ENCODE peak calls at places on chromosome X, in four cellular contexts. C, Y, Q and P are unnamed samples. For H3K36me3, the result is how much of the 10 kb centered on the place peaks cover.

GRCh38 chrX:10677490-10677889 is 57.1 kb upstream of the MID1 start:
- DNase-seq in C (no peak), Y (no peak), Q (no peak), P (no peak)

GRCh38 chrX:138745215-138745614 is 33.7 kb upstream of the FGF13 start:
- DNase-seq in C (no peak), Y (no peak), Q (peak), P (no peak)

GRCh38 chrX:38651625-38652601 is 90.6 kb downstream of the TSPAN7 start:
- DNase-seq in C (no peak), Y (no peak), Q (no peak), P (no peak)

GRCh38 chrX:114924846-114925245 is 92.6 kb downstream of the IL13RA2 start:
- DNase-seq in C (no peak), Y (no peak), Q (no peak), P (no peak)

GRCh38 chrX:78168065-78168464 is 28.6 kb upstream of the TAF9B start:
- DNase-seq in C (no peak), Y (no peak), Q (no peak), P (no peak)

GRCh38 chrX:574355-574754 is 56.2 kb upstream of the SHOX start:
- DNase-seq in C (no peak), Y (no peak), Q (no peak), P (no peak)

GRCh38 chrX:68506649-68507048 is 7.8 kb downstream of the YIPF6 start:
- DNase-seq in C (no peak), Y (no peak), Q (no peak), P (no peak)

GRCh38 chrX:108165349-108166111 is 74.0 kb downstream of the ATG4A start:
- DNase-seq in C (no peak), Y (no peak), Q (peak), P (no peak)

GRCh38 chrX:100980608-100981497 is 11.3 kb downstream of the ARL13A start:
- DNase-seq in C (no peak), Y (no peak), Q (peak), P (peak)

GRCh38 chrX:153844509-153845082 is 14.3 kb upstream of the PDZD4 start:
- DNase-seq in C (no peak), Y (no peak), Q (no peak), P (no peak)

GRCh38 chrX:67614006-67614405 is 70.2 kb downstream of the AR start:
- DNase-seq in C (no peak), Y (no peak), Q (no peak), P (no peak)

GRCh38 chrX:136794080-136794479 is 13.3 kb upstream of the ARHGEF6 start:
- DNase-seq in C (no peak), Y (no peak), Q (no peak), P (no peak)

GRCh38 chrX:87805829-87806490 is 288.4 kb downstream of the KLHL4 start:
- DNase-seq in C (no peak), Y (no peak), Q (no peak), P (no peak)

GRCh38 chrX:38095971-38096529 is 89.7 kb downstream of the SYTL5 start:
- DNase-seq in C (no peak), Y (no peak), Q (peak), P (no peak)

GRCh38 chrX:127129510-127129909 is 310.0 kb downstream of the PRR32 start:
- DNase-seq in C (no peak), Y (no peak), Q (no peak), P (no peak)

GRCh38 chrX:97638621-97639020 is 754.9 kb downstream of the RPA4 start:
- DNase-seq in C (no peak), Y (no peak), Q (no peak), P (no peak)

GRCh38 chrX:108537005-108537404 is 97.4 kb downstream of the COL4A5 start:
- DNase-seq in C (no peak), Y (no peak), Q (peak), P (no peak)

GRCh38 chrX:126994011-126994410 is 174.5 kb downstream of the PRR32 start:
- DNase-seq in C (no peak), Y (no peak), Q (no peak), P (no peak)

GRCh38 chrX:37921758-37922157 is 74.4 kb upstream of the DYNLT3 start:
- DNase-seq in C (no peak), Y (no peak), Q (no peak), P (no peak)

GRCh38 chrX:3161686-3162085 is 120.4 kb downstream of the ARSF start:
- DNase-seq in C (no peak), Y (no peak), Q (no peak), P (no peak)

GRCh38 chrX:142251202-142251601 is 46.1 kb upstream of the MAGEC2 start:
- DNase-seq in C (no peak), Y (no peak), Q (no peak), P (no peak)

GRCh38 chrX:29661290-29661689 is 554.1 kb upstream of the MAGEB2 start:
- DNase-seq in C (no peak), Y (no peak), Q (no peak), P (no peak)

GRCh38 chrX:29665532-29665931 is 549.8 kb upstream of the MAGEB2 start:
- DNase-seq in C (no peak), Y (no peak), Q (no peak), P (no peak)

GRCh38 chrX:29662101-29662500 is 553.3 kb upstream of the MAGEB2 start:
- DNase-seq in C (no peak), Y (no peak), Q (no peak), P (no peak)

GRCh38 chrX:29659911-29660310 is 555.5 kb upstream of the MAGEB2 start:
- DNase-seq in C (no peak), Y (no peak), Q (peak), P (no peak)

DNA sequence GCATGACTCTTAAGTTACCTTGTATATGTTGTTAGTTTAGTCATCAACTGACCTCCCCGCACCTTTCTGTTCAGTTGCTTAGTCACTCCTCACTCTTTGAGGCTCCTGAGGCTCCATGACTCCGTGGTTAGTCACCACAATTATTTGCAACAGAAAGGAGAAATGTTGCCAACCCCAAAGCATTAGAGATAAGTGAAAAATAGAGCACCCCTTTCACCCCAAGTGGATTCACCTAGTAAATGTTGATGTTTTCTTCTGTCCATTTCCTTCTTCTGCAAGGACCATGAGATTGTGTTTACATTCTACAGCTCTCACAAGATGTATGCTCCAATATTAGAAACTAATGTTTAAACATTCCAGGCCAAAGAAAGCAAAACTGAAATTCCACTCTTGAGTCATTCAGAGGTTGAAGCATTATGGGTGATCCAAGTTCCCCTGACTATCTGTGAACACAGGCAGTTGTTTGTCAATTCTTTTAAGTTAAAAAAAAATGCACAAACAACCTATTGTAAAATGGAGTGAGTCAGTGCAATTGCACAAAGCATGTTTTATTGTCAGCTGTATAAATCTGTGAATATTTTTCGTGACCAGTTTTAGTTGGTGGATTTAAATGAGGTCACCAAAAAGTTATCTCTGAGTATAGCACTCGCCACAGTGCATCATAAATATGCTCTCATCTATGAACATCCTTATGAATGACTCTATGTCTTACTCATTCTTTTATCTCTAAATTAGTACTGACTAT is 552.4 kb upstream of the MAGEB2 start:
- DNase-seq in C (no peak), Y (no peak), Q (peak), P (no peak)
- TF ChIP-seq POLR2AphosphoS5 in C (no peak), Y (no peak), Q (no peak), P (no peak)

GRCh38 chrX:76148753-76149152 is 24.1 kb upstream of the PBDC1 start:
- DNase-seq in C (no peak), Y (no peak), Q (peak), P (no peak)
- H3K4me3 ChIP-seq in C (peak), Y (peak), Q (no peak), P (peak)

DNA sequence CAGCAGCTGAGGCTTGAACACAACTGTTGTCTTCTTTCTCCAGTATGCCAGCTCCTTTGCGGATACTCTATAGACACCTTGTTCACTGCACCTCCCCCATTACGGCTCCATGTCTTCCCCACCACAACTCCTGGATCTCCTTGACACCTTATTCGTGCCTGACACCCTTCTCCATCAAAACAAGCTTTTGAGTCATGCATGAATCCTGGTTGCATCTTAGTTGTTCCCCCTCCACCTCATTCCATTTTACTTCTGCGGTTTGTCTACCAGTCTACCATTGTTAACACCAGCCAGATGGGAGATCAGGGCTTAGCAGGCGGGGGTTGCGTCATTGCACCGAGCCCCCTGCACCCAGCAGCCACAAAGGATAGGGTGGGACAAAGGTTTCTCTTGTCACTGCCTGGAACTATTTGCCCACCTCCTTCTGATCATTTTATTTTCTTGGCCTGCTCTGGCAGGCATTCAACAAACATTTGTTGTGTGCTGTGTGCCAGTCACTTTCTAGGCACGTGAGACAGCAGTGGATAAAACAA is 2.0 kb upstream of the CDK16 start:
- DNase-seq in C (no peak), Y (no peak), Q (no peak), P (no peak)
- H3K36me3 ChIP-seq in C (half or more), Y (under half), Q (half or more), P (under half)

GRCh38 chrX:13309631-13310030 is 10.2 kb downstream of the ATXN3L start:
- DNase-seq in C (no peak), Y (no peak), Q (no peak), P (no peak)
- TF ChIP-seq POLR2AphosphoS5 in C (no peak), Y (no peak), Q (no peak), P (no peak)

GRCh38 chrX:106931831-106932491 is 11.8 kb downstream of the CLDN2 start:
- DNase-seq in C (no peak), Y (no peak), Q (no peak), P (no peak)

GRCh38 chrX:106932960-106933537 is 12.8 kb downstream of the CLDN2 start:
- DNase-seq in C (no peak), Y (no peak), Q (no peak), P (no peak)

GRCh38 chrX:106933538-106933961 is 13.3 kb downstream of the CLDN2 start:
- DNase-seq in C (no peak), Y (no peak), Q (no peak), P (no peak)

GRCh38 chrX:106935175-106935574 is 15.0 kb downstream of the CLDN2 start:
- DNase-seq in C (no peak), Y (no peak), Q (no peak), P (no peak)

DNA sequence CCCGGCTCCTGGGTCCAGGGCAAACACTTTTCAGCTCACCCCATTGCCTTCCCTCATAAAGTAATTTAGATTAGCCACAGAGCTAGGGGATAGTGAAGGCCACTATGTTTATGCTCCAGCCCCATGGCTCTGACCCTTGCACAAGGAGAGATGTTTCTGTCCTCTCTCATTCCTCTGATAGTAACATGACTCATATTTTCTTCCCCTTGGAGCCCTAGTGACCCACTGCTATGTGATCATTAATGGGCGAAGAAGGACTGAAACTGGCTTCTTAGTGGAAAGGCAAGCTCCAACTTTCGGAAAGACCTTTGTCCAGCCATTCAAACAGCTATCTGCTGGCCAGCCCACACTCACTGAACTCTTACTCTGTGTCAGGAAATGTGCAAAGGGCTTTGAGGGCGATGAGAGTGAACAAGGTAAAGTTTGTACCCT is 12.3 kb downstream of the CLDN2 start:
- DNase-seq in C (no peak), Y (no peak), Q (no peak), P (no peak)
- H3K4me3 ChIP-seq in C (no peak), Y (no peak), Q (no peak), P (no peak)